ENCODE peak calls at places on chromosomes 6 and 20, in four cellular contexts. One of them, this sample, is unnamed.

GRCh38 chr6:37807656-37808055 is 11.9 kb upstream of the ZFAND3 start:
- DNase-seq in upper lobe of right lung: no peak
- DNase-seq in left ventricle myocardium inferior: no peak
- DNase-seq in pancreas: no peak
- DNase-seq in this sample: no peak

GRCh38 chr20:4875578-4876067 is 125.7 kb downstream of the SLC23A2 start:
- DNase-seq in upper lobe of right lung: no peak
- DNase-seq in left ventricle myocardium inferior: no peak
- DNase-seq in pancreas: no peak
- DNase-seq in this sample: no peak

GRCh38 chr6:159979136-159979874 is 10.4 kb downstream of the IGF2R start:
- DNase-seq in upper lobe of right lung: no peak
- DNase-seq in left ventricle myocardium inferior: no peak
- DNase-seq in pancreas: no peak
- DNase-seq in this sample: no peak

GRCh38 chr6:25499851-25500250 is 152.2 kb upstream of the SCGN start:
- DNase-seq in upper lobe of right lung: no peak
- DNase-seq in left ventricle myocardium inferior: no peak
- DNase-seq in pancreas: no peak
- DNase-seq in this sample: no peak

GRCh38 chr6:3805448-3806123 is 43.6 kb upstream of the FAM50B start:
- DNase-seq in upper lobe of right lung: no peak
- DNase-seq in left ventricle myocardium inferior: no peak
- DNase-seq in pancreas: no peak
- DNase-seq in this sample: no peak

GRCh38 chr6:156662025-156662445 is 115.1 kb upstream of the ARID1B start:
- DNase-seq in upper lobe of right lung: peak; percentile 69
- DNase-seq in left ventricle myocardium inferior: no peak
- DNase-seq in pancreas: peak; percentile 41
- DNase-seq in this sample: no peak

GRCh38 chr6:157229219-157229607 is 94.1 kb downstream of the TMEM242 start:
- DNase-seq in upper lobe of right lung: no peak
- DNase-seq in left ventricle myocardium inferior: no peak
- DNase-seq in pancreas: no peak
- DNase-seq in this sample: no peak

GRCh38 chr20:5687884-5688283 is 62.3 kb upstream of the SHLD1 start:
- DNase-seq in upper lobe of right lung: no peak
- DNase-seq in left ventricle myocardium inferior: no peak
- DNase-seq in pancreas: no peak
- DNase-seq in this sample: no peak

GRCh38 chr20:8094415-8094818 is 37.6 kb upstream of the PLCB1 start:
- DNase-seq in upper lobe of right lung: no peak
- DNase-seq in left ventricle myocardium inferior: peak; percentile 67
- DNase-seq in pancreas: peak; percentile 56
- DNase-seq in this sample: peak; percentile 60

GRCh38 chr6:20808984-20809383 is 274.7 kb downstream of the CDKAL1 start:
- DNase-seq in upper lobe of right lung: no peak
- DNase-seq in left ventricle myocardium inferior: no peak
- DNase-seq in pancreas: no peak
- DNase-seq in this sample: no peak

GRCh38 chr6:139540276-139540675 is 165.8 kb upstream of the CITED2 start:
- DNase-seq in upper lobe of right lung: no peak
- DNase-seq in left ventricle myocardium inferior: no peak
- DNase-seq in pancreas: no peak
- DNase-seq in this sample: no peak

GRCh38 chr20:57774111-57774880 is 64.5 kb upstream of the PMEPA1 start:
- DNase-seq in upper lobe of right lung: no peak
- DNase-seq in left ventricle myocardium inferior: no peak
- DNase-seq in pancreas: no peak
- DNase-seq in this sample: no peak

GRCh38 chr6:132369526-132369925 is 31.7 kb downstream of the MOXD1 start:
- DNase-seq in upper lobe of right lung: no peak
- DNase-seq in left ventricle myocardium inferior: no peak
- DNase-seq in pancreas: no peak
- DNase-seq in this sample: no peak

GRCh38 chr6:166904101-166904746 is 52.1 kb downstream of the RNASET2 start:
- DNase-seq in upper lobe of right lung: no peak
- DNase-seq in left ventricle myocardium inferior: no peak
- DNase-seq in pancreas: no peak
- DNase-seq in this sample: no peak

GRCh38 chr6:160258346-160259142 is at the start of gene SLC22A2:
- DNase-seq in upper lobe of right lung: no peak
- DNase-seq in left ventricle myocardium inferior: no peak
- DNase-seq in pancreas: no peak
- DNase-seq in this sample: no peak

GRCh38 chr20:58524814-58525213 is 9.6 kb upstream of the APCDD1L start:
- DNase-seq in upper lobe of right lung: no peak
- DNase-seq in left ventricle myocardium inferior: no peak
- DNase-seq in pancreas: no peak
- DNase-seq in this sample: no peak

GRCh38 chr20:7410150-7410549 is 530.1 kb downstream of the HAO1 start:
- DNase-seq in upper lobe of right lung: no peak
- DNase-seq in left ventricle myocardium inferior: no peak
- DNase-seq in pancreas: no peak
- DNase-seq in this sample: no peak

GRCh38 chr6:74826318-74826717 is 379.5 kb downstream of the COL12A1 start:
- DNase-seq in upper lobe of right lung: no peak
- DNase-seq in left ventricle myocardium inferior: no peak
- DNase-seq in pancreas: no peak
- DNase-seq in this sample: no peak

GRCh38 chr20:21365771-21366170 is 31.6 kb downstream of the NKX2-4 start:
- DNase-seq in upper lobe of right lung: no peak
- DNase-seq in left ventricle myocardium inferior: no peak
- DNase-seq in pancreas: no peak
- DNase-seq in this sample: no peak
- H3K36me3 ChIP-seq in upper lobe of right lung: peaks cover 79% of the 10 kb centered on the region
- H3K36me3 ChIP-seq in left ventricle myocardium inferior: peaks cover 77% of the 10 kb centered on the region
- H3K36me3 ChIP-seq in pancreas: peaks cover 23% of the 10 kb centered on the region
- H3K36me3 ChIP-seq in this sample: peaks cover 82% of the 10 kb centered on the region

GRCh38 chr6:43013843-43014433 is at the start of the genes KLHDC3 and MEA1:
- DNase-seq in upper lobe of right lung: peak; percentile 99
- DNase-seq in left ventricle myocardium inferior: peak; percentile 99
- DNase-seq in pancreas: peak; percentile 98
- DNase-seq in this sample: peak; percentile 99
- H3K36me3 ChIP-seq in upper lobe of right lung: peaks cover 55% of the 10 kb centered on the region
- H3K36me3 ChIP-seq in left ventricle myocardium inferior: peaks cover 49% of the 10 kb centered on the region
- H3K36me3 ChIP-seq in pancreas: peaks cover 23% of the 10 kb centered on the region
- H3K36me3 ChIP-seq in this sample: peaks cover 52% of the 10 kb centered on the region

GRCh38 chr20:62304331-62305148 is 1.7 kb downstream of the ADRM1 start:
- DNase-seq in upper lobe of right lung: no peak
- DNase-seq in left ventricle myocardium inferior: no peak
- DNase-seq in pancreas: peak; percentile 50
- DNase-seq in this sample: no peak
- H3K36me3 ChIP-seq in upper lobe of right lung: peaks cover 47% of the 10 kb centered on the region
- H3K36me3 ChIP-seq in left ventricle myocardium inferior: peaks cover 53% of the 10 kb centered on the region
- H3K36me3 ChIP-seq in pancreas: peaks cover 36% of the 10 kb centered on the region
- H3K36me3 ChIP-seq in this sample: peaks cover 52% of the 10 kb centered on the region

GRCh38 chr6:144756469-144756868 is 471.3 kb downstream of the UTRN start:
- DNase-seq in upper lobe of right lung: no peak
- DNase-seq in left ventricle myocardium inferior: no peak
- DNase-seq in pancreas: no peak
- DNase-seq in this sample: no peak
- H3K36me3 ChIP-seq in upper lobe of right lung: peaks cover 53% of the 10 kb centered on the region
- H3K36me3 ChIP-seq in left ventricle myocardium inferior: peaks cover 32% of the 10 kb centered on the region
- H3K36me3 ChIP-seq in pancreas: peaks cover 5% of the 10 kb centered on the region
- H3K36me3 ChIP-seq in this sample: peaks cover 41% of the 10 kb centered on the region